ENCODE peak calls at places on chromosomes 12 and 14, in four cellular contexts. X is OCI-LY7, U is endothelial cell, G is mesothelial cell of epicardium. K is an unnamed sample.

GRCh38 chr14:66045572-66046021 is 440.6 kb upstream of the CCDC196 start:
- DNase-seq in X (no peak), U (peak), G (no peak), K (no peak)

GRCh38 chr12:40086471-40086870 is 19.4 kb downstream of the SLC2A13 start:
- DNase-seq in X (no peak), U (no peak), G (no peak), K (no peak)

GRCh38 chr12:66915312-66915904 is 236.5 kb upstream of the GRIP1 start:
- DNase-seq in X (no peak), U (no peak), G (no peak), K (no peak)

GRCh38 chr14:51304956-51305355 is 64.9 kb downstream of the TMX1 start:
- DNase-seq in X (no peak), U (no peak), G (no peak), K (no peak)

GRCh38 chr12:2999265-2999841 is 40.2 kb downstream of the TEAD4 start:
- DNase-seq in X (no peak), U (no peak), G (no peak), K (no peak)

GRCh38 chr14:105193916-105194782 is 13.0 kb upstream of the NUDT14 start:
- DNase-seq in X (peak), U (no peak), G (no peak), K (no peak)

GRCh38 chr14:104930526-104931322 is 6.0 kb downstream of the PLD4 start:
- DNase-seq in X (no peak), U (no peak), G (no peak), K (no peak)

GRCh38 chr12:89247962-89248361 is 104.3 kb downstream of the DUSP6 start:
- DNase-seq in X (no peak), U (no peak), G (no peak), K (no peak)

GRCh38 chr14:97408937-97409860 is 612.0 kb downstream of the VRK1 start:
- DNase-seq in X (no peak), U (no peak), G (no peak), K (no peak)

GRCh38 chr12:54879132-54879531 is 24.8 kb downstream of the MUCL1 start:
- DNase-seq in X (no peak), U (no peak), G (no peak), K (no peak)

GRCh38 chr14:77203611-77204456 is 22.2 kb downstream of the TMEM63C start:
- DNase-seq in X (no peak), U (no peak), G (no peak), K (no peak)

GRCh38 chr12:87140257-87140656 is 884.1 kb upstream of the MGAT4C start:
- DNase-seq in X (no peak), U (no peak), G (no peak), K (no peak)

DNA sequence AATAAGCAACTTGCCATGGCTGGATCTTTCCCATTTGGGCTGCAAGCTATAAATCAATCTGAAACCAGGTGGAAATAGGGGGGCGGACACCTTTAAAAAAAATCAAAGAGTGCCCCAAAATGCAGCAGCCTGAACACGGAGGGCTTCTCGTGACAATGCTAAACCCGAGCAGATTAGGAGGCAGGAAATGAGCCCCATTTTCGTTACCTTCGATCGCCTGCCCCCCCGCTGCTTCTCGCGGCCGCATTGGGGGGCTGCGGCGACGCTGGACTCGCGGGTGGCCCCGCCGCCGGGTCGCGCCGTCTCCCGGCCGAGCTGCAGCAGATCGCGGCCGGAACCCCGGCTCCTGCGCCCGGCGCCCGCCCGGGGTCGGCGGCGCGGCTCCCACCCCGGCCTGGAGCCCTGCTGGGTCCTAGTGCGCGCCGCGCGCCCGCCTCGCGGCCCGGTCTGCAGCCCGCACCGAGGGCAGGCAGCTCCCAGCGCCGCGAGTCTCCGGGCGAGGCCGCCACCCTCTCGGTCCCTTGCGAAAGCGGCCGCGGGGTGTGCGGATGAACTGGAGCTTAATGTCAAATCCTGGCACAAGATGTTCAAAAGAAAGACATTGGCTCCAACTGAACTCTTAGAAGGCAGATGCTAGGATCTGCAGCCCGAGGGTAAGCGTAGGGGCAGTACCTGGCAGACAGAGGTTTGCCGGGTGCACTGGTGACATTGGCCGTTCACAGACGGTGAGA is 202.0 kb upstream of the FOXN3 start:
- DNase-seq in X (peak), U (peak), G (peak), K (peak)
- TF ChIP-seq CTCF in X (peak), U (no peak), G (no peak), K (no peak)

DNA sequence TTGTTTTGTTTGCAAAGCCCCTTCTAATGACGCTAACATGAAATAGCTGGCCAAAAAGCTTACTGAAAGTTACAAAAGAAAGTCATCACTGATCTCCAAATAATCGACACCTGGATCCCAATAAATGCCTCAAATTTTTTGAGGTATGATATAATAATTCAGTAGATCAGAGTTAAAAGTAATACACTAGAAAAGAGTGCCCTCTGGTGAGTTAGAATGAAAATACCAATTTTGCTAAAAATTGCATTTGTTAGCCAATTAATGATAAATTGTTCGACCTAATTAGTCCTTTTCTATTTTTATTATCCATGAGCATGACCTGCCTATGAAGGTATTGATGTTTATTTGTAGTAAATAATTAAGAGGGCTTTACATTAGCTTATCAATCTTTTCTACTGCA is 78.6 kb downstream of the CEP128 start:
- DNase-seq in X (no peak), U (no peak), G (no peak), K (no peak)
- TF ChIP-seq CTCF in X (peak), U (no peak), G (no peak), K (peak)

DNA sequence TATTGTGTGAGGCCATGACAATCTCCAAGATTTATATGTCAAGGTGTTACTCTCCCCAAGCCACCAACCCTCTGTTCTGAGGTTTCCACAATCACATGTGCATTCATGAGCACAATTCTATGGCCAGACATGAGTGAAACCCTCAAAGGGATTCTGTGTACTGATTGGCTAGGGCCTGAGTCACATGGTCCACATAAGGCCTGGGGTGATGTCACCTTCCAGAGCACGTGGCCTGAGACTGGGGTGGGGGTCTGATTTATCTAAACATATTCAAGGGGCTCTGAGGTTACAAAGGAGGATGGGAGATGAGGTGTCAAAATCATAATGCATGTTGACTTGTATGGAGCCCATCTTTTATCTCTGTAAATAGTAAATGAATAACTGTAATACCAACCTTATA is 1369.9 kb upstream of the TMEM132C start:
- DNase-seq in X (no peak), U (no peak), G (no peak), K (no peak)
- TF ChIP-seq CTCF in X (no peak), U (no peak), G (no peak), K (no peak)

GRCh38 chr12:131536766-131537165 is 174.1 kb upstream of the SFSWAP start:
- DNase-seq in X (no peak), U (no peak), G (no peak), K (no peak)
- TF ChIP-seq CTCF in X (no peak), U (no peak), G (no peak), K (no peak)

DNA sequence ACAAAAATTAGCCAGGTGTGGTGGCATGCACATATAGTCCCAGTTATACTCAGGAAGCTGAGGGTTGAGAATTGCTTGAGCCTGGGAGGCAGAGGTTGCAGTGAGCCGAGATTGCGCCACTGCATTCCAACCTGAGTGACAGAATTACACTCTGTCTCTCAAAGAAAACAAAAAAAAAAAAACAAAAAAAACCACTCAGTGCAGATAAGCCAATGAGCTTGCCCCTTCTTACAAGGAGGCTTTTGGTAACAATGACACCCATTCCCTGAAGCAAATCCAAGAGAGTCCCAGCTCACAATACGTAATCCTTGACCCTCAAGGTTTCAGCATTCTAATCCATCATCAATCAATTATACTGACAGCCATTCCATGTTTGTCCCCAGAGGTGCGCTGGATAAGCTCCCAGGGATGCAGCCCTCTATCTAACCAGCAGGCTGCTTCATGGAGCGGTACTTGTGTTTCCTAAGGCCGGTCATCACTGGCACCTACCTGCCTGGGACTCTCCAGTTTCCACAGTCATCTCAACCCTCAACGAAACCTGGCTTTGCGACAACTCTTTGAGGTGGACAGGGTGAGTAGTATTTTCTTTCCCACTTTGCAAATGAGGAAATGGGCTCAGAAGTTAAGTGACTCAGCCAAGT is 12.4 kb downstream of the GCN1 start:
- DNase-seq in X (no peak), U (no peak), G (no peak), K (no peak)
- TF ChIP-seq CTCF in X (no peak), U (no peak), G (no peak), K (no peak)

GRCh38 chr12:14643247-14643646 is 53.2 kb downstream of the GUCY2C start:
- DNase-seq in X (peak), U (no peak), G (no peak), K (no peak)
- TF ChIP-seq CTCF in X (no peak), U (no peak), G (no peak), K (no peak)

GRCh38 chr12:79121486-79121885 is 256.9 kb downstream of the SYT1 start:
- DNase-seq in X (peak), U (peak), G (no peak), K (no peak)
- TF ChIP-seq CTCF in X (peak), U (peak), G (no peak), K (peak)

GRCh38 chr12:52407918-52408317 is 1.8 kb upstream of the KRT82 start:
- DNase-seq in X (no peak), U (no peak), G (no peak), K (no peak)
- TF ChIP-seq CTCF in X (no peak), U (no peak), G (no peak), K (no peak)

GRCh38 chr12:52156757-52157565 is 34.9 kb downstream of the KRT80 start:
- DNase-seq in X (peak), U (peak), G (peak), K (peak)
- TF ChIP-seq CTCF in X (peak), U (peak), G (peak), K (peak)